ENCODE peak calls at places on chromosomes 12 and 14, in five cellular contexts. Q, D, P, S and Z are unnamed samples.

GRCh38 chr12:46786774-46787173 is 39.0 kb downstream of the SLC38A4 start:
- DNase-seq in Q (no peak), D (no peak), P (peak; percentile 14), S (no peak), Z (no peak)

GRCh38 chr12:27542628-27543027 is 18.6 kb downstream of the PPFIBP1 start:
- DNase-seq in Q (no peak), D (no peak), P (peak; percentile 80), S (no peak), Z (no peak)

GRCh38 chr12:92431146-92431545 is 271.6 kb upstream of the PLEKHG7 start:
- DNase-seq in Q (no peak), D (no peak), P (no peak), S (no peak), Z (no peak)

GRCh38 chr14:42617005-42617404 is 1010.3 kb downstream of the LRFN5 start:
- DNase-seq in Q (no peak), D (no peak), P (no peak), S (no peak), Z (no peak)

GRCh38 chr12:54133663-54134375 is 55.0 kb downstream of the SMUG1 start:
- DNase-seq in Q (no peak), D (no peak), P (no peak), S (no peak), Z (no peak)

GRCh38 chr12:6843118-6843902 is 2.6 kb downstream of the GNB3 start:
- DNase-seq in Q (no peak), D (no peak), P (no peak), S (no peak), Z (no peak)

GRCh38 chr14:74038015-74038859 is 19.1 kb downstream of the BBOF1 start:
- DNase-seq in Q (no peak), D (no peak), P (peak; percentile 65), S (peak; percentile 46), Z (peak; percentile 79)

GRCh38 chr12:124716208-124717141 is 147.2 kb downstream of the SCARB1 start:
- DNase-seq in Q (no peak), D (no peak), P (no peak), S (peak; percentile 46), Z (peak; percentile 95)

GRCh38 chr12:95700316-95700785 is 90.2 kb downstream of the NTN4 start:
- DNase-seq in Q (no peak), D (no peak), P (peak; percentile 89), S (no peak), Z (no peak)

GRCh38 chr12:131035268-131035681 is 81.6 kb downstream of the ADGRD1 start:
- DNase-seq in Q (no peak), D (no peak), P (no peak), S (no peak), Z (no peak)

GRCh38 chr12:70418101-70418500 is 52.0 kb downstream of the KCNMB4 start:
- DNase-seq in Q (peak; percentile 50), D (no peak), P (peak; percentile 3), S (no peak), Z (no peak)

GRCh38 chr14:51677738-51678137 is 26.0 kb downstream of the FRMD6 start:
- DNase-seq in Q (no peak), D (no peak), P (no peak), S (no peak), Z (no peak)

GRCh38 chr12:46391630-46392029 is 19.1 kb upstream of the SLC38A2 start:
- DNase-seq in Q (no peak), D (no peak), P (no peak), S (no peak), Z (no peak)

GRCh38 chr12:32448581-32448980 is 49.2 kb downstream of the FGD4 start:
- DNase-seq in Q (no peak), D (no peak), P (peak; percentile 55), S (no peak), Z (no peak)

GRCh38 chr12:46830731-46831334 is 5.0 kb upstream of the SLC38A4 start:
- DNase-seq in Q (no peak), D (no peak), P (no peak), S (peak; percentile 30), Z (no peak)

GRCh38 chr12:111085100-111085499 is 164.7 kb upstream of the MYL2 start:
- DNase-seq in Q (no peak), D (no peak), P (no peak), S (no peak), Z (no peak)

GRCh38 chr14:97116546-97116945 is 319.4 kb downstream of the VRK1 start:
- DNase-seq in Q (no peak), D (no peak), P (no peak), S (no peak), Z (no peak)

GRCh38 chr12:99049774-99050173 is 404.7 kb downstream of the APAF1 start:
- DNase-seq in Q (no peak), D (no peak), P (no peak), S (no peak), Z (no peak)

GRCh38 chr14:63677891-63678379 is 36.3 kb upstream of the WDR89 start:
- DNase-seq in Q (no peak), D (peak; percentile 61), P (no peak), S (no peak), Z (no peak)

GRCh38 chr12:76706099-76706498 is 57.8 kb upstream of the ZDHHC17 start:
- DNase-seq in Q (no peak), D (no peak), P (no peak), S (no peak), Z (no peak)

GRCh38 chr12:56629459-56630179 is 507 bp downstream of the BAZ2A start:
- DNase-seq in Q (peak; percentile 47), D (no peak), P (peak; percentile 31), S (no peak), Z (no peak)

GRCh38 chr12:1660304-1661187 is 30.3 kb upstream of the ADIPOR2 start:
- DNase-seq in Q (no peak), D (no peak), P (peak; percentile 93), S (no peak), Z (no peak)

GRCh38 chr12:115227137-115227615 is 543.2 kb upstream of the TBX3 start:
- DNase-seq in Q (no peak), D (peak; percentile 24), P (peak; percentile 84), S (no peak), Z (no peak)

GRCh38 chr12:16927259-16927658 is 321.3 kb upstream of the LMO3 start:
- DNase-seq in Q (no peak), D (no peak), P (no peak), S (no peak), Z (no peak)

GRCh38 chr12:43338848-43339526 is 213.0 kb downstream of the ADAMTS20 start:
- DNase-seq in Q (no peak), D (peak; percentile 44), P (peak; percentile 64), S (peak; percentile 11), Z (no peak)

GRCh38 chr12:18323159-18323558 is 61.8 kb downstream of the PIK3C2G start:
- DNase-seq in Q (no peak), D (peak; percentile 9), P (no peak), S (no peak), Z (no peak)

GRCh38 chr14:34138175-34138574 is 187.3 kb upstream of the EGLN3 start:
- DNase-seq in Q (no peak), D (no peak), P (no peak), S (no peak), Z (peak; percentile 87)

GRCh38 chr14:61475316-61475715 is 153.9 kb downstream of the PRKCH start:
- DNase-seq in Q (no peak), D (no peak), P (peak; percentile 84), S (peak; percentile 58), Z (peak; percentile 43)

GRCh38 chr14:23723911-23724310 is 87.7 kb downstream of the DHRS2 start:
- DNase-seq in Q (no peak), D (no peak), P (no peak), S (no peak), Z (no peak)